ENCODE peak calls at places on chromosomes 5 and 9, in five cellular contexts. L is right cardiac atrium; N is CD8-positive, alpha-beta T cell; G is lung; D is adrenal gland. W is an unnamed sample.

GRCh38 chr5:139388198-139388821 is 1.4 kb downstream of the MZB1 start:
- DNase-seq in L (peak; percentile 77), N (no peak), G (no peak), D (peak; percentile 80), W (no peak)

GRCh38 chr5:105952875-105953274 is 1717.9 kb downstream of the EFNA5 start:
- DNase-seq in L (no peak), N (no peak), G (no peak), D (no peak), W (no peak)

GRCh38 chr9:107983191-107983603 is 493.6 kb upstream of the KLF4 start:
- DNase-seq in L (no peak), N (no peak), G (no peak), D (no peak), W (no peak)

GRCh38 chr5:88236866-88237642 is 31.6 kb downstream of the TMEM161B start:
- DNase-seq in L (no peak), N (no peak), G (no peak), D (no peak), W (no peak)

GRCh38 chr9:34662544-34663295 is at the start of gene CCL27:
- DNase-seq in L (no peak), N (no peak), G (no peak), D (no peak), W (no peak)

GRCh38 chr9:133684461-133685361 is 48.5 kb downstream of the DBH start:
- DNase-seq in L (peak; percentile 84), N (no peak), G (no peak), D (no peak), W (no peak)

GRCh38 chr5:145499483-145499882 is 335.7 kb downstream of the PRELID2 start:
- DNase-seq in L (no peak), N (no peak), G (no peak), D (no peak), W (no peak)

GRCh38 chr9:98810106-98810840 is 2.8 kb downstream of the GALNT12 start:
- DNase-seq in L (no peak), N (no peak), G (no peak), D (no peak), W (no peak)

GRCh38 chr9:70609542-70610286 is 195.3 kb upstream of the KLF9 start:
- DNase-seq in L (no peak), N (no peak), G (no peak), D (peak; percentile 84), W (no peak)

GRCh38 chr9:131585375-131585774 is 40.1 kb downstream of the PRRT1B start:
- DNase-seq in L (peak; percentile 66), N (peak; percentile 62), G (no peak), D (no peak), W (no peak)

GRCh38 chr5:139676951-139677367 is 28.8 kb downstream of the CXXC5 start:
- DNase-seq in L (peak; percentile 77), N (no peak), G (no peak), D (no peak), W (no peak)

GRCh38 chr9:107711528-107711927 is 222.0 kb upstream of the KLF4 start:
- DNase-seq in L (no peak), N (no peak), G (peak; percentile 39), D (peak; percentile 74), W (no peak)

GRCh38 chr9:94981661-94982060 is 255.2 kb downstream of the AOPEP start:
- DNase-seq in L (no peak), N (no peak), G (no peak), D (no peak), W (no peak)

GRCh38 chr5:179242676-179243075 is 102.6 kb downstream of the ADAMTS2 start:
- DNase-seq in L (no peak), N (no peak), G (no peak), D (no peak), W (no peak)
- H3K27ac ChIP-seq in L (no peak overlapping the region), N (no peak overlapping the region), G (peak overlapping the region; percentile 55), D (no peak overlapping the region), W (no peak overlapping the region)

GRCh38 chr9:109442716-109443115 is 55.4 kb downstream of the PTPN3 start:
- DNase-seq in L (no peak), N (no peak), G (no peak), D (no peak), W (no peak)

GRCh38 chr9:109439378-109440116 is 58.6 kb downstream of the PTPN3 start:
- DNase-seq in L (no peak), N (no peak), G (no peak), D (no peak), W (no peak)

GRCh38 chr9:109441296-109441695 is 56.8 kb downstream of the PTPN3 start:
- DNase-seq in L (no peak), N (no peak), G (no peak), D (no peak), W (no peak)

GRCh38 chr9:109440117-109440515 is 58.0 kb downstream of the PTPN3 start:
- DNase-seq in L (no peak), N (no peak), G (no peak), D (peak; percentile 89), W (no peak)

GRCh38 chr9:109440797-109441287 is 57.3 kb downstream of the PTPN3 start:
- DNase-seq in L (no peak), N (peak; percentile 29), G (peak; percentile 58), D (peak; percentile 74), W (peak; percentile 75)
- H3K27ac ChIP-seq in L (no peak overlapping the region), N (no peak overlapping the region), G (no peak overlapping the region), D (peak overlapping the region; percentile 82), W (no peak overlapping the region)

GRCh38 chr5:132771559-132771998 is 5.5 kb downstream of the SEPTIN8 start:
- DNase-seq in L (peak; percentile 74), N (no peak), G (no peak), D (no peak), W (no peak)
- H3K27ac ChIP-seq in L (peak overlapping the region; percentile 37), N (no peak overlapping the region), G (peak overlapping the region; percentile 65), D (peak overlapping the region; percentile 65), W (no peak overlapping the region)

DNA sequence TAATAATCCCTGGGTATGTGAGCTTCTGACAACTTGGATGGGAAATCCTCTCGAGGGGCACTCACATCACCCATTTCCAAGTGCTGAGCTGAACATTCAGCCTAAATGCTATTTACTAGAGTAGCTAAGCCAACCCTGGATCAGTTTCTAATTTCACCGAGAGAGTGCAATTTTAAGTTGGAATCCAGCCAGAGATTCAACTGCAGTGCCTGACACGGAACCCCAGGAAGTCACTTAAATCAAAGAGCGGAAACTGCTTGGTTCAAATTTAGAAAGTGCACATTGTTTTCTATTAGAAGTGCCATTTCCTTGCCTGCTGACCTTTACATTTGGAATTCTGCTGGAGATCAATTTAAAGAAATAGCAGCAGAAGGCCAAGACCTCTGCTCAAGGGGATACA is 8.8 kb downstream of the SPRY4 start:
- DNase-seq in L (no peak), N (no peak), G (no peak), D (no peak), W (peak; percentile 90)
- H3K27ac ChIP-seq in L (peak overlapping the region; percentile 51), N (no peak overlapping the region), G (no peak overlapping the region), D (peak overlapping the region; percentile 75), W (no peak overlapping the region)